ENCODE peak calls at places on chromosome 5, in nine cellular contexts. One of them, this sample, is unnamed.

GRCh38 chr5:74054139-74054538 is 428.1 kb downstream of the ARHGEF28 start:
- DNase-seq in sigmoid colon: no peak
- DNase-seq in suprapubic skin: no peak
- DNase-seq in vagina: no peak
- DNase-seq in prostate gland: no peak
- DNase-seq in esophagus muscularis mucosa: no peak
- DNase-seq in breast epithelium: no peak
- DNase-seq in stomach: no peak
- DNase-seq in HCT116: no peak
- DNase-seq in this sample: no peak

GRCh38 chr5:19910131-19910530 is 77.9 kb downstream of the CDH18 start:
- DNase-seq in sigmoid colon: no peak
- DNase-seq in suprapubic skin: no peak
- DNase-seq in vagina: no peak
- DNase-seq in prostate gland: no peak
- DNase-seq in esophagus muscularis mucosa: no peak
- DNase-seq in breast epithelium: no peak
- DNase-seq in stomach: no peak
- DNase-seq in HCT116: no peak
- DNase-seq in this sample: no peak

GRCh38 chr5:72693001-72693442 is 123.4 kb upstream of the TNPO1 start:
- DNase-seq in sigmoid colon: no peak
- DNase-seq in suprapubic skin: no peak
- DNase-seq in vagina: no peak
- DNase-seq in prostate gland: no peak
- DNase-seq in esophagus muscularis mucosa: no peak
- DNase-seq in breast epithelium: no peak
- DNase-seq in stomach: no peak
- DNase-seq in HCT116: no peak
- DNase-seq in this sample: no peak

GRCh38 chr5:38923661-38924451 is 78.0 kb downstream of the OSMR start:
- DNase-seq in sigmoid colon: no peak
- DNase-seq in suprapubic skin: no peak
- DNase-seq in vagina: no peak
- DNase-seq in prostate gland: no peak
- DNase-seq in esophagus muscularis mucosa: no peak
- DNase-seq in breast epithelium: no peak
- DNase-seq in stomach: no peak
- DNase-seq in HCT116: no peak
- DNase-seq in this sample: no peak

GRCh38 chr5:67341478-67341877 is 144.9 kb upstream of the CD180 start:
- DNase-seq in sigmoid colon: no peak
- DNase-seq in suprapubic skin: no peak
- DNase-seq in vagina: no peak
- DNase-seq in prostate gland: no peak
- DNase-seq in esophagus muscularis mucosa: no peak
- DNase-seq in breast epithelium: no peak
- DNase-seq in stomach: no peak
- DNase-seq in HCT116: no peak
- DNase-seq in this sample: no peak

GRCh38 chr5:91018185-91018584 is 364.9 kb downstream of the ARRDC3 start:
- DNase-seq in sigmoid colon: no peak
- DNase-seq in suprapubic skin: no peak
- DNase-seq in vagina: no peak
- DNase-seq in prostate gland: no peak
- DNase-seq in esophagus muscularis mucosa: no peak
- DNase-seq in breast epithelium: no peak
- DNase-seq in stomach: no peak
- DNase-seq in HCT116: no peak
- DNase-seq in this sample: no peak

GRCh38 chr5:55577353-55578060 is 42.7 kb upstream of the PLPP1 start:
- DNase-seq in sigmoid colon: peak
- DNase-seq in suprapubic skin: no peak
- DNase-seq in vagina: peak
- DNase-seq in prostate gland: peak
- DNase-seq in esophagus muscularis mucosa: no peak
- DNase-seq in breast epithelium: no peak
- DNase-seq in stomach: no peak
- DNase-seq in HCT116: no peak
- DNase-seq in this sample: no peak

GRCh38 chr5:78746990-78747389 is 98.4 kb upstream of the LHFPL2 start:
- DNase-seq in sigmoid colon: no peak
- DNase-seq in suprapubic skin: no peak
- DNase-seq in vagina: no peak
- DNase-seq in prostate gland: no peak
- DNase-seq in esophagus muscularis mucosa: no peak
- DNase-seq in breast epithelium: no peak
- DNase-seq in stomach: no peak
- DNase-seq in HCT116: no peak
- DNase-seq in this sample: no peak

GRCh38 chr5:103849934-103850333 is 287.3 kb upstream of the NUDT12 start:
- DNase-seq in sigmoid colon: no peak
- DNase-seq in suprapubic skin: no peak
- DNase-seq in vagina: no peak
- DNase-seq in prostate gland: no peak
- DNase-seq in esophagus muscularis mucosa: no peak
- DNase-seq in breast epithelium: no peak
- DNase-seq in stomach: no peak
- DNase-seq in HCT116: peak
- DNase-seq in this sample: no peak

GRCh38 chr5:174625591-174626365 is 98.6 kb upstream of the MSX2 start:
- DNase-seq in sigmoid colon: peak
- DNase-seq in suprapubic skin: no peak
- DNase-seq in vagina: no peak
- DNase-seq in prostate gland: no peak
- DNase-seq in esophagus muscularis mucosa: no peak
- DNase-seq in breast epithelium: no peak
- DNase-seq in stomach: no peak
- DNase-seq in HCT116: no peak
- DNase-seq in this sample: no peak

GRCh38 chr5:76717222-76718083 is 1.5 kb downstream of the F2R start:
- DNase-seq in sigmoid colon: no peak
- DNase-seq in suprapubic skin: no peak
- DNase-seq in vagina: no peak
- DNase-seq in prostate gland: no peak
- DNase-seq in esophagus muscularis mucosa: no peak
- DNase-seq in breast epithelium: no peak
- DNase-seq in stomach: no peak
- DNase-seq in HCT116: no peak
- DNase-seq in this sample: no peak

GRCh38 chr5:149422429-149423286 is 43.6 kb upstream of the IL17B start:
- DNase-seq in sigmoid colon: peak
- DNase-seq in suprapubic skin: no peak
- DNase-seq in vagina: no peak
- DNase-seq in prostate gland: no peak
- DNase-seq in esophagus muscularis mucosa: no peak
- DNase-seq in breast epithelium: no peak
- DNase-seq in stomach: no peak
- DNase-seq in HCT116: no peak
- DNase-seq in this sample: peak

GRCh38 chr5:1967716-1968115 is 85.0 kb upstream of the IRX4 start:
- DNase-seq in sigmoid colon: no peak
- DNase-seq in suprapubic skin: no peak
- DNase-seq in vagina: peak
- DNase-seq in prostate gland: no peak
- DNase-seq in esophagus muscularis mucosa: peak
- DNase-seq in breast epithelium: no peak
- DNase-seq in stomach: no peak
- DNase-seq in HCT116: no peak
- DNase-seq in this sample: peak

GRCh38 chr5:2130361-2130760 is 247.6 kb upstream of the IRX4 start:
- DNase-seq in sigmoid colon: no peak
- DNase-seq in suprapubic skin: no peak
- DNase-seq in vagina: peak
- DNase-seq in prostate gland: no peak
- DNase-seq in esophagus muscularis mucosa: no peak
- DNase-seq in breast epithelium: no peak
- DNase-seq in stomach: no peak
- DNase-seq in HCT116: no peak
- DNase-seq in this sample: no peak

GRCh38 chr5:177083351-177083750 is 3.4 kb upstream of the FGFR4 start:
- DNase-seq in sigmoid colon: no peak
- DNase-seq in suprapubic skin: no peak
- DNase-seq in vagina: no peak
- DNase-seq in prostate gland: no peak
- DNase-seq in esophagus muscularis mucosa: no peak
- DNase-seq in breast epithelium: no peak
- DNase-seq in stomach: no peak
- DNase-seq in HCT116: no peak
- DNase-seq in this sample: no peak

GRCh38 chr5:122182491-122182921 is 53.2 kb downstream of the ZNF474 start:
- DNase-seq in sigmoid colon: peak
- DNase-seq in suprapubic skin: peak
- DNase-seq in vagina: peak
- DNase-seq in prostate gland: peak
- DNase-seq in esophagus muscularis mucosa: no peak
- DNase-seq in breast epithelium: no peak
- DNase-seq in stomach: peak
- DNase-seq in HCT116: no peak
- DNase-seq in this sample: no peak

GRCh38 chr5:127801751-127802476 is 98.7 kb downstream of the CCDC192 start:
- DNase-seq in sigmoid colon: no peak
- DNase-seq in suprapubic skin: no peak
- DNase-seq in vagina: no peak
- DNase-seq in prostate gland: peak
- DNase-seq in esophagus muscularis mucosa: no peak
- DNase-seq in breast epithelium: no peak
- DNase-seq in stomach: no peak
- DNase-seq in HCT116: no peak
- DNase-seq in this sample: no peak

GRCh38 chr5:14213813-14214585 is 70.9 kb downstream of the TRIO start:
- DNase-seq in sigmoid colon: no peak
- DNase-seq in suprapubic skin: no peak
- DNase-seq in vagina: no peak
- DNase-seq in prostate gland: no peak
- DNase-seq in esophagus muscularis mucosa: no peak
- DNase-seq in breast epithelium: no peak
- DNase-seq in stomach: no peak
- DNase-seq in HCT116: no peak
- DNase-seq in this sample: no peak

GRCh38 chr5:134813407-134813806 is 32.4 kb upstream of the C5orf24 start:
- DNase-seq in sigmoid colon: no peak
- DNase-seq in suprapubic skin: no peak
- DNase-seq in vagina: no peak
- DNase-seq in prostate gland: no peak
- DNase-seq in esophagus muscularis mucosa: no peak
- DNase-seq in breast epithelium: no peak
- DNase-seq in stomach: no peak
- DNase-seq in HCT116: no peak
- DNase-seq in this sample: no peak
- H3K27ac ChIP-seq in sigmoid colon: no peak
- H3K27ac ChIP-seq in suprapubic skin: no peak
- H3K27ac ChIP-seq in vagina: no peak
- H3K27ac ChIP-seq in prostate gland: no peak
- H3K27ac ChIP-seq in esophagus muscularis mucosa: no peak
- H3K27ac ChIP-seq in breast epithelium: no peak
- H3K27ac ChIP-seq in stomach: no peak
- H3K27ac ChIP-seq in HCT116: no peak
- H3K27ac ChIP-seq in this sample: no peak

GRCh38 chr5:86143837-86144236 is 473.9 kb upstream of the COX7C start:
- DNase-seq in sigmoid colon: peak
- DNase-seq in suprapubic skin: no peak
- DNase-seq in vagina: no peak
- DNase-seq in prostate gland: no peak
- DNase-seq in esophagus muscularis mucosa: no peak
- DNase-seq in breast epithelium: no peak
- DNase-seq in stomach: no peak
- DNase-seq in HCT116: no peak
- DNase-seq in this sample: no peak
- TF ChIP-seq POLR2AphosphoS5 in sigmoid colon: peak
- TF ChIP-seq POLR2AphosphoS5 in suprapubic skin: no peak
- TF ChIP-seq POLR2AphosphoS5 in vagina: no peak
- TF ChIP-seq POLR2AphosphoS5 in prostate gland: no peak
- TF ChIP-seq POLR2AphosphoS5 in esophagus muscularis mucosa: peak
- TF ChIP-seq POLR2AphosphoS5 in breast epithelium: no peak
- TF ChIP-seq POLR2AphosphoS5 in stomach: no peak
- TF ChIP-seq POLR2AphosphoS5 in HCT116: no peak
- TF ChIP-seq POLR2AphosphoS5 in this sample: no peak

GRCh38 chr5:180353226-180353962 is at the start of gene GFPT2:
- DNase-seq in sigmoid colon: peak
- DNase-seq in suprapubic skin: peak
- DNase-seq in vagina: no peak
- DNase-seq in prostate gland: peak
- DNase-seq in esophagus muscularis mucosa: peak
- DNase-seq in breast epithelium: peak
- DNase-seq in stomach: peak
- DNase-seq in HCT116: no peak
- DNase-seq in this sample: peak
- TF ChIP-seq POLR2A in sigmoid colon: no peak
- TF ChIP-seq POLR2A in suprapubic skin: no peak
- TF ChIP-seq POLR2A in vagina: peak
- TF ChIP-seq POLR2A in prostate gland: no peak
- TF ChIP-seq POLR2A in esophagus muscularis mucosa: peak
- TF ChIP-seq POLR2A in breast epithelium: no peak
- TF ChIP-seq POLR2A in stomach: no peak
- TF ChIP-seq POLR2A in HCT116: no peak
- TF ChIP-seq POLR2A in this sample: no peak

GRCh38 chr5:88878976-88879375 is 4.0 kb downstream of the MEF2C start:
- DNase-seq in sigmoid colon: no peak
- DNase-seq in suprapubic skin: no peak
- DNase-seq in vagina: no peak
- DNase-seq in prostate gland: no peak
- DNase-seq in esophagus muscularis mucosa: no peak
- DNase-seq in breast epithelium: no peak
- DNase-seq in stomach: no peak
- DNase-seq in HCT116: no peak
- DNase-seq in this sample: no peak

GRCh38 chr5:88879724-88880123 is 3.3 kb downstream of the MEF2C start:
- DNase-seq in sigmoid colon: no peak
- DNase-seq in suprapubic skin: no peak
- DNase-seq in vagina: no peak
- DNase-seq in prostate gland: no peak
- DNase-seq in esophagus muscularis mucosa: no peak
- DNase-seq in breast epithelium: no peak
- DNase-seq in stomach: no peak
- DNase-seq in HCT116: no peak
- DNase-seq in this sample: no peak

GRCh38 chr5:88881566-88881965 is 1.4 kb downstream of the MEF2C start:
- DNase-seq in sigmoid colon: no peak
- DNase-seq in suprapubic skin: no peak
- DNase-seq in vagina: no peak
- DNase-seq in prostate gland: no peak
- DNase-seq in esophagus muscularis mucosa: no peak
- DNase-seq in breast epithelium: no peak
- DNase-seq in stomach: no peak
- DNase-seq in HCT116: no peak
- DNase-seq in this sample: no peak

GRCh38 chr5:88882321-88883038 is 504 bp downstream of the MEF2C start:
- DNase-seq in sigmoid colon: no peak
- DNase-seq in suprapubic skin: no peak
- DNase-seq in vagina: no peak
- DNase-seq in prostate gland: no peak
- DNase-seq in esophagus muscularis mucosa: no peak
- DNase-seq in breast epithelium: no peak
- DNase-seq in stomach: no peak
- DNase-seq in HCT116: no peak
- DNase-seq in this sample: no peak

DNA sequence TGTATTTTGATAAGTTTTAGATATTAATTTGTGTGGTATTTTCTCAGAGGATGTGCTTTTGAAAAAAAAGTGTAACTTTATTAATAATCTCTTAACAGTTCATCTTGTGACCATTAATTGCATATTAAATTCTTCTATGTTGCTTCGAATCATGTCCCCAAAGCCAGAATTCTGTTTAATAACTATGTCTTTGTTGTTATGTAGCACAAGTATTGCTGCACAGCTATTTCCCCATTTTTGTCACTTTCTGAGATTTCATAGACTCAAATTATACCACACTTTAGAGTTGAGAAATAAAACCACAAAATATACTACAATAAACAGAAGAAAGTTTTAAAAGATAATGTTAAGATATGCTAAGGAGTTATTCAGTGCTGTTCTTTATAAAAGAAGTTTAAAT is 2.8 kb downstream of the MEF2C start:
- DNase-seq in sigmoid colon: no peak
- DNase-seq in suprapubic skin: no peak
- DNase-seq in vagina: no peak
- DNase-seq in prostate gland: no peak
- DNase-seq in esophagus muscularis mucosa: no peak
- DNase-seq in breast epithelium: no peak
- DNase-seq in stomach: no peak
- DNase-seq in HCT116: no peak
- DNase-seq in this sample: no peak
- H3K27ac ChIP-seq in sigmoid colon: peak
- H3K27ac ChIP-seq in suprapubic skin: no peak
- H3K27ac ChIP-seq in vagina: peak
- H3K27ac ChIP-seq in prostate gland: no peak
- H3K27ac ChIP-seq in esophagus muscularis mucosa: peak
- H3K27ac ChIP-seq in breast epithelium: peak
- H3K27ac ChIP-seq in stomach: peak
- H3K27ac ChIP-seq in HCT116: no peak
- H3K27ac ChIP-seq in this sample: peak

This sample was measured in spleen.